ENCODE peak calls at places on chromosomes 5 and 9, in six cellular contexts. U, M, Z, H, W and N are unnamed samples. For H3K36me3, the result is how much of the 10 kb centered on the place peaks cover.

GRCh38 chr9:37839491-37840461 is 39.2 kb downstream of the DCAF10 start:
- DNase-seq in M (no peak), Z (peak), U (no peak), H (no peak), W (no peak), N (no peak)

GRCh38 chr5:52665544-52665943 is 122.2 kb upstream of the ITGA1 start:
- DNase-seq in M (no peak), U (no peak), H (no peak), W (no peak), Z (peak), N (no peak)

GRCh38 chr5:109838157-109838556 is 148.4 kb downstream of the MAN2A1 start:
- DNase-seq in Z (no peak), W (no peak), M (no peak), H (peak), U (no peak), N (no peak)

GRCh38 chr5:90689064-90689463 is 130.5 kb downstream of the ADGRV1 start:
- DNase-seq in Z (no peak), U (no peak), M (no peak), H (peak), W (no peak), N (no peak)

GRCh38 chr5:41908374-41909079 is 4.4 kb downstream of the RIMOC1 start:
- DNase-seq in M (no peak), U (no peak), H (no peak), Z (peak), W (no peak), N (no peak)

GRCh38 chr9:110131499-110131898 is 76.5 kb downstream of the C9orf152 start:
- DNase-seq in Z (no peak), M (no peak), W (peak), U (no peak), H (peak), N (no peak)

GRCh38 chr9:134752476-134752875 is 110.9 kb downstream of the COL5A1 start:
- DNase-seq in W (no peak), U (no peak), H (no peak), Z (no peak), M (no peak), N (no peak)

GRCh38 chr9:13988944-13989343 is 325.0 kb downstream of the NFIB start:
- DNase-seq in M (no peak), U (no peak), H (no peak), Z (no peak), W (no peak), N (no peak)

GRCh38 chr9:36207546-36208012 is 16.9 kb downstream of the CLTA start:
- DNase-seq in M (no peak), U (no peak), H (no peak), W (no peak), Z (no peak), N (no peak)

GRCh38 chr5:179451099-179451812 is 99.1 kb upstream of the RUFY1 start:
- DNase-seq in M (peak), H (no peak), W (no peak), Z (no peak), U (no peak), N (no peak)

GRCh38 chr5:40676643-40677333 is 2.9 kb upstream of the PTGER4 start:
- DNase-seq in Z (peak), H (peak), U (peak), W (peak), M (no peak), N (no peak)

GRCh38 chr9:16417749-16418148 is 452.7 kb downstream of the BNC2 start:
- DNase-seq in Z (peak), W (no peak), H (no peak), M (no peak), U (no peak), N (no peak)

GRCh38 chr5:821504-821903 is 29.3 kb downstream of the ZDHHC11 start:
- DNase-seq in H (no peak), Z (no peak), U (no peak), M (no peak), W (peak), N (no peak)

GRCh38 chr5:58452566-58453258 is 7.2 kb downstream of the PLK2 start:
- DNase-seq in Z (peak), W (peak), M (no peak), U (no peak), H (no peak), N (no peak)

GRCh38 chr5:134115806-134116175 is 1.3 kb downstream of the TCF7 start:
- DNase-seq in Z (no peak), H (no peak), W (no peak), M (no peak), U (no peak), N (no peak)
- H3K4me3 ChIP-seq in Z (no peak), H (peak), W (peak), M (no peak), U (no peak), N (peak)

GRCh38 chr9:122498883-122499288 is 11.7 kb upstream of the OR1J2 start:
- DNase-seq in W (no peak), M (no peak), H (peak), Z (peak), U (peak), N (no peak)
- TF ChIP-seq CTCF in W (peak), M (peak), H (peak), Z (peak), U (peak), N (peak)

GRCh38 chr5:158271155-158271554 is 412.2 kb upstream of the CLINT1 start:
- DNase-seq in M (no peak), U (no peak), W (no peak), H (no peak), Z (no peak), N (no peak)

GRCh38 chr5:158272409-158272808 is 413.5 kb upstream of the CLINT1 start:
- DNase-seq in U (no peak), M (no peak), W (no peak), H (peak), Z (no peak), N (no peak)

GRCh38 chr5:158277276-158277675 is 418.3 kb upstream of the CLINT1 start:
- DNase-seq in H (no peak), W (no peak), M (no peak), Z (no peak), U (no peak), N (no peak)

GRCh38 chr5:158273035-158273434 is 414.1 kb upstream of the CLINT1 start:
- DNase-seq in Z (no peak), H (peak), U (no peak), M (no peak), W (no peak), N (no peak)

GRCh38 chr5:158276692-158277091 is 417.7 kb upstream of the CLINT1 start:
- DNase-seq in H (no peak), M (no peak), Z (no peak), U (no peak), W (no peak), N (no peak)
- H3K36me3 ChIP-seq in H (under half), M (under half), Z (under half), U (under half), W (under half), N (under half)

GRCh38 chr9:4740623-4741364 is at the start of gene AK3:
- DNase-seq in W (peak), M (peak), Z (peak), H (peak), U (no peak), N (peak)

GRCh38 chr9:4740373-4740622 is 704 bp downstream of the AK3 start:
- DNase-seq in W (no peak), U (no peak), Z (peak), M (no peak), H (no peak), N (no peak)

GRCh38 chr9:4738866-4739586 is 2.0 kb downstream of the AK3 start:
- DNase-seq in Z (no peak), H (no peak), U (no peak), M (no peak), W (no peak), N (no peak)

GRCh38 chr9:4741365-4742031 is 496 bp upstream of the AK3 start:
- DNase-seq in U (no peak), W (no peak), Z (peak), M (no peak), H (peak), N (peak)

DNA sequence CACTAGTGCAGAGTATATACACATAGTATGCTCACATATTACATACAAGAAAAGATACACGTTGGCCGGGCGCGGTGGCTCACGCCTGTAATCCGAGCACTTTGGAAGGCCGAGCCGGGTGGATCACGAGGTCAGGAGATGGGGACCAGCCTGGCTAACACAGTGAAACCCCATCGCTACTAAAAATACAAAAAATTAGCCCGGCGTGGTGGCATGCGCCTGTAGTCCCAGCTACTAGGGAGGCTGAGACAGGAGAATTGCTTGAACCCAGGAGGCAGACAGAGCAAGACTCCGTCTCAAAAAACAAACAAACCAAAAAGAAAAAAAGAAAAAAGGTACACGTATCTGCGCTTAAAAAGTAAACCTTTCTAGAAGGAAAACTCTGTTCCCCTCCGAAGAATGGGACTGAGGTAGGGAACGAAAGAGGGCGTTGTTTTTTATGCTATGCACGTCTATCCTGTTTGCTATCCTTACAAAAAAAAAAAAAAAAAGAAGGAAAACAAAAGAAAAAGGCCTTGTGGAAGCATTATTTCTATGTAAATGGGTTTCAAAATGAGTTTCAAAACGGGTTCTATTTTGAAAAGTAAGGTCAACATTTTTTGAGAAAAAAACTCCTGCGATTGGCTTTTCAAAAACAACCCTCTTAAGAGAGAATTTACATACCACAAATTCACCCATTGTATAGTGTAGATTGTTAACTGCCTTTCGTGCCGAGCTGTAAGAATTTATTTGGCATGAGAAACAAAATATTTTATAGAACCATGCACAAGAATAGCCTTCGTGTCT is 1.2 kb downstream of the AK3 start:
- DNase-seq in M (peak), W (no peak), H (peak), U (no peak), Z (peak), N (no peak)
- H3K4me3 ChIP-seq in M (peak), W (peak), H (peak), U (peak), Z (peak), N (peak)

GRCh38 chr9:130834371-130835311 is at the start of gene ABL1:
- DNase-seq in U (peak), H (peak), Z (peak), W (peak), M (peak), N (no peak)
- TF ChIP-seq CTCF in U (no peak), H (no peak), Z (no peak), W (no peak), M (no peak), N (no peak)

GRCh38 chr9:4686584-4686983 is 7.2 kb downstream of the CDC37L1 start:
- DNase-seq in W (no peak), M (no peak), H (no peak), U (no peak), Z (no peak), N (no peak)

GRCh38 chr9:4690144-4690543 is 10.8 kb downstream of the CDC37L1 start:
- DNase-seq in H (no peak), U (no peak), M (no peak), W (no peak), Z (no peak), N (no peak)

GRCh38 chr9:4689687-4690104 is 10.3 kb downstream of the CDC37L1 start:
- DNase-seq in U (no peak), H (no peak), Z (no peak), M (no peak), W (peak), N (no peak)

GRCh38 chr9:4689013-4689412 is 9.6 kb downstream of the CDC37L1 start:
- DNase-seq in M (no peak), Z (no peak), W (no peak), H (no peak), U (no peak), N (no peak)

GRCh38 chr9:4691794-4692193 is 12.4 kb downstream of the CDC37L1 start:
- DNase-seq in H (no peak), W (no peak), Z (no peak), M (no peak), U (no peak), N (no peak)
- H3K36me3 ChIP-seq in H (under half), W (under half), Z (under half), M (under half), U (under half), N (under half)

GRCh38 chr5:11642398-11642797 is 261.8 kb downstream of the CTNND2 start:
- DNase-seq in W (no peak), M (no peak), Z (no peak), H (no peak), U (no peak), N (no peak)
- H3K4me3 ChIP-seq in W (no peak), M (no peak), Z (no peak), H (no peak), U (no peak), N (no peak)

GRCh38 chr9:84670106-84670800 is 724 bp downstream of the NTRK2 start:
- DNase-seq in M (peak), H (peak), W (no peak), U (no peak), Z (no peak), N (no peak)

GRCh38 chr9:84669293-84670105 is at the start of gene NTRK2:
- DNase-seq in U (no peak), W (no peak), H (peak), M (peak), Z (peak), N (no peak)

GRCh38 chr9:84668204-84669007 is 1.1 kb upstream of the NTRK2 start:
- DNase-seq in U (no peak), Z (peak), W (no peak), H (peak), M (peak), N (no peak)

GRCh38 chr9:84669008-84669292 is 579 bp upstream of the NTRK2 start:
- DNase-seq in H (peak), M (no peak), Z (no peak), W (no peak), U (no peak), N (no peak)

DNA sequence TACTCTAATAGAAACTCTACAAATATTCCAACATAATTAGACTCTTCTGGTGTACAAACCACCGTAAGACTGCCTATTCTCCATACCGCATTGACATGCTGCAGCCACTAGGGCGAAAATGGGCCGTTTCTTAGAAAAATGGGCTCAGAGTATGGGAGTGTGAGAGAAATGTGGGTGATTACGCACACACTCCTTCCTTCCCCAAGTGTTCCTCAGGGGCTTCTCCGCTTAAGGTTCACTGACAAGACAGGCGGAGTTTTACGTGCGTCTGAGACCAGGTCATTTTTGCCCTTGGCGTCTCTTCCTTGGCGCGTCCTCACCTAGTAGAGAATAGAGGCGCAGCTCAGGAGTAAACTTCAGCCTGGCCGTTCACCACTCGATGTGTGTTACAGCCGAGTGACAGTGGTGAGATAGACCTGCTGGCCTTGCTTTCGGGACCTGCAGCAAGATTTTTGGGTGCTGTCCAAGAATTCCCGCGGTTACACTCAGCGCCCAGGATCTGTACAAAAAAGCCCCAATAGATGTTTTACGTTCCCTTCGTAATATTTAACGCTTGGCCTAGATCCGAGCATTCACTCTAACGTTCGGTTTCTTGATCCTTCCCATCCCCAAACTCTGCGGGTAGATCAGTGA is 1.8 kb upstream of the NTRK2 start:
- DNase-seq in W (no peak), M (no peak), H (peak), Z (peak), U (no peak), N (no peak)
- TF ChIP-seq CTCF in W (no peak), M (peak), H (peak), Z (peak), U (peak), N (no peak)

GRCh38 chr5:83562817-83563557 is 91.4 kb downstream of the VCAN start:
- DNase-seq in W (no peak), M (no peak), U (no peak), H (no peak), Z (peak), N (no peak)
- H3K36me3 ChIP-seq in W (under half), M (under half), U (under half), H (under half), Z (under half), N (under half)

GRCh38 chr5:154612666-154613065 is 134.6 kb upstream of the HAND1 start:
- DNase-seq in M (no peak), Z (no peak), H (no peak), W (no peak), U (no peak), N (no peak)

GRCh38 chr5:154611341-154611767 is 133.3 kb upstream of the HAND1 start:
- DNase-seq in Z (peak), M (peak), W (no peak), H (peak), U (no peak), N (no peak)

GRCh38 chr5:154607746-154608145 is 129.7 kb upstream of the HAND1 start:
- DNase-seq in H (no peak), Z (no peak), M (no peak), W (no peak), U (no peak), N (no peak)

GRCh38 chr5:154608531-154609011 is 130.5 kb upstream of the HAND1 start:
- DNase-seq in Z (no peak), H (peak), W (no peak), U (no peak), M (no peak), N (no peak)

DNA sequence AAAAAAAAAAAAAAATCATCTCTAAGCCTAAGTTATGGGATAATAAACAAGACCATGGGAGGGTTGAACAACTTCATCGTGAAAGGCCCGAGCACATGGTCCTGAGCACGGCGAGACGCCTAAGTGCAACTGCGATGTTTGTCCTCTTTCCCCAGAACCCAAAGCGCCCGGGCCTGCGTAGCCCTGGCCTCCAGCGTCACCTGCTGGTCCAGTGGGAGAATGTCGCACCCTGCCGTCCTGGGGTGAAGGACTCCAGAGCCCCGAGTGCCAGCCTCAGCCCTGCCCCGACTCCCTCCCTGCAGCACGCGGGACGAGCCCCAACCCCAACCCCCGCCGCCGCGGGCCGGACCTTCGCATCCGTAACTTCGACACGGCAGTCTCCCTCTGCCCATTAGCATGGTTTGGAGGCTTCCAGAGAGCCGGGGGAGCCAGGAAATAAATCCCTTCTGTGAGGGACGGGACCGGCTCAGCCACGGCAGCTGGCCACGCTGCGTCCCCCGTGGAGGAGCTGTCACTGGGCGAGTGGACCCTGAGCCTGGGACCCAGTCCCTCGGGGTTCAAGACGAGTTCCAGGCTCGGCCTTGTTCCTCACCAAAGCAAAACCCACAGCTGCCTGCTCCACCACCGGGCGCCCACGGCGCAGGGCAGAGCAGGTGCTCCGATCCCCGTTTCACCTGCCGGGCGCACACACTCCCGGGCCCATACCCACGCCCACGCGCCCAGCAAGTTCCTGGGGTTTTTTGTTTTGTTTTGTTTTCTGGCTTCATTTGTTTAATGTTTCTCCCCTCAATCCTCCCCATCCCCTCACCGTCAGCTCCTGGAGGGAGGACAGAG is 132.5 kb upstream of the HAND1 start:
- DNase-seq in Z (peak), W (peak), M (peak), H (peak), U (no peak), N (no peak)
- H3K4me3 ChIP-seq in Z (peak), W (peak), M (no peak), H (peak), U (peak), N (peak)